ENCODE peak calls at places on chromosomes 12 and 14, in six cellular contexts. One of them, this sample, is unnamed.

GRCh38 chr14:37172936-37173613 is 669 bp upstream of the SLC25A21 start:
- DNase-seq in AG08395: no peak
- DNase-seq in HepG2: no peak
- DNase-seq in stimulated activated CD8-positive, alpha-beta memory T cell treated with anti-CD3 and anti-CD28 coated beads, Interleukin-2, amount 100 ng/mL, for 1 hour: no peak
- DNase-seq in T47D: no peak
- DNase-seq in activated CD4-positive, alpha-beta T cell treated with anti-CD3 and anti-CD28 coated beads, Interleukin-2, amount 10 ng/mL, durations not matched to agents 7 days and 5 days: no peak
- DNase-seq in this sample: no peak

GRCh38 chr14:30214456-30215090 is 286.9 kb upstream of the PRKD1 start:
- DNase-seq in AG08395: peak
- DNase-seq in HepG2: peak
- DNase-seq in stimulated activated CD8-positive, alpha-beta memory T cell treated with anti-CD3 and anti-CD28 coated beads, Interleukin-2, amount 100 ng/mL, for 1 hour: no peak
- DNase-seq in T47D: peak
- DNase-seq in activated CD4-positive, alpha-beta T cell treated with anti-CD3 and anti-CD28 coated beads, Interleukin-2, amount 10 ng/mL, durations not matched to agents 7 days and 5 days: peak
- DNase-seq in this sample: no peak

GRCh38 chr12:22282283-22282682 is 52.2 kb downstream of the ST8SIA1 start:
- DNase-seq in AG08395: peak
- DNase-seq in HepG2: no peak
- DNase-seq in stimulated activated CD8-positive, alpha-beta memory T cell treated with anti-CD3 and anti-CD28 coated beads, Interleukin-2, amount 100 ng/mL, for 1 hour: no peak
- DNase-seq in T47D: no peak
- DNase-seq in activated CD4-positive, alpha-beta T cell treated with anti-CD3 and anti-CD28 coated beads, Interleukin-2, amount 10 ng/mL, durations not matched to agents 7 days and 5 days: no peak
- DNase-seq in this sample: no peak

GRCh38 chr12:59500915-59501314 is 94.9 kb upstream of the SLC16A7 start:
- DNase-seq in AG08395: no peak
- DNase-seq in HepG2: no peak
- DNase-seq in stimulated activated CD8-positive, alpha-beta memory T cell treated with anti-CD3 and anti-CD28 coated beads, Interleukin-2, amount 100 ng/mL, for 1 hour: no peak
- DNase-seq in T47D: no peak
- DNase-seq in activated CD4-positive, alpha-beta T cell treated with anti-CD3 and anti-CD28 coated beads, Interleukin-2, amount 10 ng/mL, durations not matched to agents 7 days and 5 days: no peak
- DNase-seq in this sample: no peak

GRCh38 chr12:50862316-50862715 is 19.6 kb downstream of the TMPRSS12 start:
- DNase-seq in AG08395: peak
- DNase-seq in HepG2: no peak
- DNase-seq in stimulated activated CD8-positive, alpha-beta memory T cell treated with anti-CD3 and anti-CD28 coated beads, Interleukin-2, amount 100 ng/mL, for 1 hour: no peak
- DNase-seq in T47D: no peak
- DNase-seq in activated CD4-positive, alpha-beta T cell treated with anti-CD3 and anti-CD28 coated beads, Interleukin-2, amount 10 ng/mL, durations not matched to agents 7 days and 5 days: no peak
- DNase-seq in this sample: peak

GRCh38 chr14:101602466-101602840 is 41.2 kb downstream of the DIO3 start:
- DNase-seq in AG08395: no peak
- DNase-seq in HepG2: no peak
- DNase-seq in stimulated activated CD8-positive, alpha-beta memory T cell treated with anti-CD3 and anti-CD28 coated beads, Interleukin-2, amount 100 ng/mL, for 1 hour: no peak
- DNase-seq in T47D: no peak
- DNase-seq in activated CD4-positive, alpha-beta T cell treated with anti-CD3 and anti-CD28 coated beads, Interleukin-2, amount 10 ng/mL, durations not matched to agents 7 days and 5 days: peak
- DNase-seq in this sample: no peak

GRCh38 chr14:95314609-95315008 is 5.1 kb downstream of the CLMN start:
- DNase-seq in AG08395: peak
- DNase-seq in HepG2: no peak
- DNase-seq in stimulated activated CD8-positive, alpha-beta memory T cell treated with anti-CD3 and anti-CD28 coated beads, Interleukin-2, amount 100 ng/mL, for 1 hour: no peak
- DNase-seq in T47D: peak
- DNase-seq in activated CD4-positive, alpha-beta T cell treated with anti-CD3 and anti-CD28 coated beads, Interleukin-2, amount 10 ng/mL, durations not matched to agents 7 days and 5 days: no peak
- DNase-seq in this sample: peak

GRCh38 chr14:106417224-106418049 is 891.1 kb downstream of the TMEM121 start:
- DNase-seq in AG08395: no peak
- DNase-seq in HepG2: peak
- DNase-seq in stimulated activated CD8-positive, alpha-beta memory T cell treated with anti-CD3 and anti-CD28 coated beads, Interleukin-2, amount 100 ng/mL, for 1 hour: peak
- DNase-seq in T47D: peak
- DNase-seq in activated CD4-positive, alpha-beta T cell treated with anti-CD3 and anti-CD28 coated beads, Interleukin-2, amount 10 ng/mL, durations not matched to agents 7 days and 5 days: peak
- DNase-seq in this sample: no peak

GRCh38 chr12:31900271-31900670 is 58.9 kb upstream of the RESF1 start:
- DNase-seq in AG08395: no peak
- DNase-seq in HepG2: no peak
- DNase-seq in stimulated activated CD8-positive, alpha-beta memory T cell treated with anti-CD3 and anti-CD28 coated beads, Interleukin-2, amount 100 ng/mL, for 1 hour: no peak
- DNase-seq in T47D: no peak
- DNase-seq in activated CD4-positive, alpha-beta T cell treated with anti-CD3 and anti-CD28 coated beads, Interleukin-2, amount 10 ng/mL, durations not matched to agents 7 days and 5 days: no peak
- DNase-seq in this sample: no peak

GRCh38 chr14:80426686-80427085 is 215.4 kb upstream of the DIO2 start:
- DNase-seq in AG08395: no peak
- DNase-seq in HepG2: no peak
- DNase-seq in stimulated activated CD8-positive, alpha-beta memory T cell treated with anti-CD3 and anti-CD28 coated beads, Interleukin-2, amount 100 ng/mL, for 1 hour: no peak
- DNase-seq in T47D: no peak
- DNase-seq in activated CD4-positive, alpha-beta T cell treated with anti-CD3 and anti-CD28 coated beads, Interleukin-2, amount 10 ng/mL, durations not matched to agents 7 days and 5 days: no peak
- DNase-seq in this sample: no peak

GRCh38 chr12:52865090-52865944 is 16.5 kb upstream of the KRT78 start:
- DNase-seq in AG08395: peak
- DNase-seq in HepG2: peak
- DNase-seq in stimulated activated CD8-positive, alpha-beta memory T cell treated with anti-CD3 and anti-CD28 coated beads, Interleukin-2, amount 100 ng/mL, for 1 hour: no peak
- DNase-seq in T47D: peak
- DNase-seq in activated CD4-positive, alpha-beta T cell treated with anti-CD3 and anti-CD28 coated beads, Interleukin-2, amount 10 ng/mL, durations not matched to agents 7 days and 5 days: no peak
- DNase-seq in this sample: peak